ENCODE peak calls at places on chromosomes 16 and 17, in seven cellular contexts. Z is hypothalamus; G is fibroblast of the aortic adventitia; B is GM12864; W is AG08396; Y is aorta; C is CD8-positive, alpha-beta T cell. F is an unnamed sample.

GRCh38 chr17:55693244-55694216 is 29.1 kb downstream of the TMEM100 start:
- DNase-seq in Z (no peak), G (no peak), B (no peak), W (peak), Y (no peak), C (no peak), F (no peak)

GRCh38 chr16:569445-570254 is at the start of gene PIGQ:
- DNase-seq in Z (peak), G (peak), B (no peak), W (peak), Y (peak), C (peak), F (peak)

GRCh38 chr17:8896641-8897635 is 29.5 kb upstream of the PIK3R6 start:
- DNase-seq in Z (no peak), G (no peak), B (no peak), W (no peak), Y (peak), C (no peak), F (no peak)

GRCh38 chr17:6381052-6381451 is 53.9 kb downstream of the AIPL1 start:
- DNase-seq in Z (no peak), G (no peak), B (no peak), W (no peak), Y (no peak), C (no peak), F (peak)

GRCh38 chr16:48537275-48537674 is 72.7 kb downstream of the N4BP1 start:
- DNase-seq in Z (no peak), G (no peak), B (no peak), W (no peak), Y (no peak), C (no peak), F (no peak)

GRCh38 chr16:66569827-66570405 is 3.7 kb downstream of the CMTM1 start:
- DNase-seq in Z (no peak), G (peak), B (no peak), W (peak), Y (no peak), C (no peak), F (no peak)

GRCh38 chr17:76384987-76385891 is 830 bp downstream of the SPHK1 start:
- DNase-seq in Z (no peak), G (peak), B (no peak), W (peak), Y (peak), C (no peak), F (peak)

GRCh38 chr16:22915003-22915402 is 101.0 kb downstream of the HS3ST2 start:
- DNase-seq in Z (no peak), G (no peak), B (no peak), W (no peak), Y (no peak), C (no peak), F (no peak)

GRCh38 chr17:68378202-68379149 is 78.8 kb downstream of the WIPI1 start:
- DNase-seq in Z (peak), G (peak), B (no peak), W (peak), Y (peak), C (no peak), F (no peak)

GRCh38 chr17:229130-229944 is 47.9 kb upstream of the DOC2B start:
- DNase-seq in Z (no peak), G (no peak), B (no peak), W (no peak), Y (peak), C (no peak), F (no peak)

GRCh38 chr17:63740464-63741181 is 976 bp downstream of the STRADA start:
- DNase-seq in Z (no peak), G (peak), B (no peak), W (peak), Y (no peak), C (no peak), F (no peak)

GRCh38 chr16:50261707-50262235 is 4.6 kb upstream of the ADCY7 start:
- DNase-seq in Z (no peak), G (no peak), B (no peak), W (no peak), Y (peak), C (no peak), F (no peak)

GRCh38 chr16:49441366-49441780 is 67.8 kb downstream of the C16orf78 start:
- DNase-seq in Z (no peak), G (no peak), B (peak), W (no peak), Y (peak), C (peak), F (no peak)

GRCh38 chr17:66378296-66378695 is 75.9 kb downstream of the PRKCA start:
- DNase-seq in Z (no peak), G (no peak), B (no peak), W (no peak), Y (no peak), C (no peak), F (no peak)

GRCh38 chr16:85716680-85717038 is 27.9 kb upstream of the GINS2 start:
- DNase-seq in Z (peak), G (no peak), B (no peak), W (no peak), Y (no peak), C (no peak), F (no peak)

GRCh38 chr17:45784293-45784582 is at the start of gene CRHR1:
- DNase-seq in Z (no peak), G (no peak), B (no peak), W (no peak), Y (no peak), C (no peak), F (no peak)

GRCh38 chr17:64148699-64149098 is 18.8 kb upstream of the ERN1 start:
- DNase-seq in Z (peak), G (no peak), B (no peak), W (no peak), Y (no peak), C (no peak), F (peak)

GRCh38 chr17:14206891-14207290 is 29.8 kb downstream of the CDRT15 start:
- DNase-seq in Z (no peak), G (no peak), B (no peak), W (no peak), Y (no peak), C (no peak), F (no peak)

GRCh38 chr17:45413498-45413923 is 19.2 kb downstream of the ARHGAP27 start:
- DNase-seq in Z (peak), G (no peak), B (no peak), W (no peak), Y (no peak), C (no peak), F (no peak)

GRCh38 chr16:66326995-66327513 is 39.4 kb upstream of the CDH5 start:
- DNase-seq in Z (peak), G (peak), B (no peak), W (no peak), Y (no peak), C (no peak), F (no peak)

GRCh38 chr17:39699818-39700147 is at the start of gene ERBB2:
- DNase-seq in Z (no peak), G (peak), B (no peak), W (peak), Y (peak), C (no peak), F (peak)

F was measured in RCC 7860.